ENCODE peak calls at places on chromosomes 2 and 18, in seven cellular contexts. One of them, this sample, is unnamed.

GRCh38 chr2:112021781-112022231 is 33.3 kb upstream of the TMEM87B start:
- DNase-seq in retina: no peak
- DNase-seq in dorsolateral prefrontal cortex: no peak
- DNase-seq in glomerular endothelial cell: no peak
- DNase-seq in naive B cell: no peak
- DNase-seq in spleen: no peak
- DNase-seq in mesendoderm: no peak
- DNase-seq in this sample: no peak

GRCh38 chr2:68336192-68336591 is 16.4 kb upstream of the CNRIP1 start:
- DNase-seq in retina: no peak
- DNase-seq in dorsolateral prefrontal cortex: no peak
- DNase-seq in glomerular endothelial cell: no peak
- DNase-seq in naive B cell: no peak
- DNase-seq in spleen: no peak
- DNase-seq in mesendoderm: no peak
- DNase-seq in this sample: peak; percentile 32

GRCh38 chr2:226794077-226794670 is 5.4 kb downstream of the IRS1 start:
- DNase-seq in retina: no peak
- DNase-seq in dorsolateral prefrontal cortex: no peak
- DNase-seq in glomerular endothelial cell: no peak
- DNase-seq in naive B cell: no peak
- DNase-seq in spleen: no peak
- DNase-seq in mesendoderm: no peak
- DNase-seq in this sample: no peak

GRCh38 chr2:191714925-191715324 is 37.0 kb downstream of the NABP1 start:
- DNase-seq in retina: peak; percentile 54
- DNase-seq in dorsolateral prefrontal cortex: no peak
- DNase-seq in glomerular endothelial cell: no peak
- DNase-seq in naive B cell: no peak
- DNase-seq in spleen: no peak
- DNase-seq in mesendoderm: no peak
- DNase-seq in this sample: no peak

GRCh38 chr2:38775097-38775920 is 2.7 kb upstream of the GEMIN6 start:
- DNase-seq in retina: no peak
- DNase-seq in dorsolateral prefrontal cortex: no peak
- DNase-seq in glomerular endothelial cell: no peak
- DNase-seq in naive B cell: no peak
- DNase-seq in spleen: no peak
- DNase-seq in mesendoderm: no peak
- DNase-seq in this sample: no peak

GRCh38 chr2:157173740-157174184 is 83.7 kb upstream of the GALNT5 start:
- DNase-seq in retina: no peak
- DNase-seq in dorsolateral prefrontal cortex: no peak
- DNase-seq in glomerular endothelial cell: peak; percentile 85
- DNase-seq in naive B cell: no peak
- DNase-seq in spleen: no peak
- DNase-seq in mesendoderm: no peak
- DNase-seq in this sample: peak; percentile 80

GRCh38 chr2:86622878-86623548 is 652 bp downstream of the RNF103 start:
- DNase-seq in retina: peak; percentile 82
- DNase-seq in dorsolateral prefrontal cortex: peak; percentile 35
- DNase-seq in glomerular endothelial cell: no peak
- DNase-seq in naive B cell: peak; percentile 68
- DNase-seq in spleen: peak; percentile 93
- DNase-seq in mesendoderm: no peak
- DNase-seq in this sample: peak; percentile 88

GRCh38 chr18:59416818-59417217 is 57.8 kb upstream of the LMAN1 start:
- DNase-seq in retina: no peak
- DNase-seq in dorsolateral prefrontal cortex: no peak
- DNase-seq in glomerular endothelial cell: no peak
- DNase-seq in naive B cell: no peak
- DNase-seq in spleen: no peak
- DNase-seq in mesendoderm: peak; percentile 37
- DNase-seq in this sample: no peak

GRCh38 chr18:9092665-9093064 is 9.8 kb upstream of the NDUFV2 start:
- DNase-seq in retina: no peak
- DNase-seq in dorsolateral prefrontal cortex: no peak
- DNase-seq in glomerular endothelial cell: no peak
- DNase-seq in naive B cell: no peak
- DNase-seq in spleen: no peak
- DNase-seq in mesendoderm: no peak
- DNase-seq in this sample: no peak

GRCh38 chr2:217038001-217038400 is 178.1 kb upstream of the TNP1 start:
- DNase-seq in retina: no peak
- DNase-seq in dorsolateral prefrontal cortex: no peak
- DNase-seq in glomerular endothelial cell: no peak
- DNase-seq in naive B cell: no peak
- DNase-seq in spleen: no peak
- DNase-seq in mesendoderm: no peak
- DNase-seq in this sample: no peak

GRCh38 chr2:213627054-213627710 is 342.9 kb downstream of the SPAG16 start:
- DNase-seq in retina: no peak
- DNase-seq in dorsolateral prefrontal cortex: no peak
- DNase-seq in glomerular endothelial cell: no peak
- DNase-seq in naive B cell: no peak
- DNase-seq in spleen: no peak
- DNase-seq in mesendoderm: no peak
- DNase-seq in this sample: no peak

GRCh38 chr18:39945076-39945475 is 2010.0 kb upstream of the PIK3C3 start:
- DNase-seq in retina: no peak
- DNase-seq in dorsolateral prefrontal cortex: no peak
- DNase-seq in glomerular endothelial cell: no peak
- DNase-seq in naive B cell: no peak
- DNase-seq in spleen: no peak
- DNase-seq in mesendoderm: no peak
- DNase-seq in this sample: no peak

GRCh38 chr2:223093436-223093839 is 41.4 kb downstream of the KCNE4 start:
- DNase-seq in retina: no peak
- DNase-seq in dorsolateral prefrontal cortex: no peak
- DNase-seq in glomerular endothelial cell: no peak
- DNase-seq in naive B cell: no peak
- DNase-seq in spleen: no peak
- DNase-seq in mesendoderm: peak; percentile 67
- DNase-seq in this sample: peak; percentile 71

GRCh38 chr2:13056259-13056843 is 339.6 kb downstream of the TRIB2 start:
- DNase-seq in retina: peak; percentile 10
- DNase-seq in dorsolateral prefrontal cortex: no peak
- DNase-seq in glomerular endothelial cell: peak; percentile 5
- DNase-seq in naive B cell: no peak
- DNase-seq in spleen: no peak
- DNase-seq in mesendoderm: peak; percentile 11
- DNase-seq in this sample: peak; percentile 30

GRCh38 chr2:240629968-240630770 is 4.9 kb downstream of the GPR35 start:
- DNase-seq in retina: no peak
- DNase-seq in dorsolateral prefrontal cortex: peak; percentile 18
- DNase-seq in glomerular endothelial cell: no peak
- DNase-seq in naive B cell: no peak
- DNase-seq in spleen: peak; percentile 70
- DNase-seq in mesendoderm: no peak
- DNase-seq in this sample: no peak

GRCh38 chr2:47520825-47521665 is 118.1 kb downstream of the MSH2 start:
- DNase-seq in retina: peak; percentile 91
- DNase-seq in dorsolateral prefrontal cortex: peak; percentile 57
- DNase-seq in glomerular endothelial cell: no peak
- DNase-seq in naive B cell: peak; percentile 87
- DNase-seq in spleen: peak; percentile 94
- DNase-seq in mesendoderm: no peak
- DNase-seq in this sample: peak; percentile 67

GRCh38 chr18:3449702-3450357 is at the start of gene TGIF1:
- DNase-seq in retina: peak; percentile 84
- DNase-seq in dorsolateral prefrontal cortex: peak; percentile 29
- DNase-seq in glomerular endothelial cell: no peak
- DNase-seq in naive B cell: peak; percentile 52
- DNase-seq in spleen: peak; percentile 93
- DNase-seq in mesendoderm: peak; percentile 95
- DNase-seq in this sample: peak; percentile 82

GRCh38 chr2:239887604-239888003 is 137.5 kb downstream of the NDUFA10 start:
- DNase-seq in retina: no peak
- DNase-seq in dorsolateral prefrontal cortex: no peak
- DNase-seq in glomerular endothelial cell: no peak
- DNase-seq in naive B cell: no peak
- DNase-seq in spleen: no peak
- DNase-seq in mesendoderm: no peak
- DNase-seq in this sample: no peak

GRCh38 chr18:12003894-12004293 is 22.6 kb downstream of the IMPA2 start:
- DNase-seq in retina: no peak
- DNase-seq in dorsolateral prefrontal cortex: no peak
- DNase-seq in glomerular endothelial cell: no peak
- DNase-seq in naive B cell: no peak
- DNase-seq in spleen: no peak
- DNase-seq in mesendoderm: no peak
- DNase-seq in this sample: no peak

GRCh38 chr2:62382122-62382521 is 123.9 kb downstream of the TMEM17 start:
- DNase-seq in retina: no peak
- DNase-seq in dorsolateral prefrontal cortex: no peak
- DNase-seq in glomerular endothelial cell: peak; percentile 48
- DNase-seq in naive B cell: no peak
- DNase-seq in spleen: no peak
- DNase-seq in mesendoderm: no peak
- DNase-seq in this sample: no peak

GRCh38 chr2:44786045-44786817 is 155.3 kb upstream of the SIX3 start:
- DNase-seq in retina: no peak
- DNase-seq in dorsolateral prefrontal cortex: no peak
- DNase-seq in glomerular endothelial cell: no peak
- DNase-seq in naive B cell: no peak
- DNase-seq in spleen: no peak
- DNase-seq in mesendoderm: no peak
- DNase-seq in this sample: no peak

GRCh38 chr18:11871501-11871900 is 20.3 kb downstream of the CHMP1B start:
- DNase-seq in retina: no peak
- DNase-seq in dorsolateral prefrontal cortex: no peak
- DNase-seq in glomerular endothelial cell: no peak
- DNase-seq in naive B cell: no peak
- DNase-seq in spleen: no peak
- DNase-seq in mesendoderm: no peak
- DNase-seq in this sample: no peak

GRCh38 chr2:134258684-134259408 is 5.0 kb downstream of the MGAT5 start:
- DNase-seq in retina: no peak
- DNase-seq in dorsolateral prefrontal cortex: peak; percentile 45
- DNase-seq in glomerular endothelial cell: no peak
- DNase-seq in naive B cell: no peak
- DNase-seq in spleen: no peak
- DNase-seq in mesendoderm: no peak
- DNase-seq in this sample: no peak

GRCh38 chr2:241015439-241015838 is 17.0 kb downstream of the SNED1 start:
- DNase-seq in retina: no peak
- DNase-seq in dorsolateral prefrontal cortex: no peak
- DNase-seq in glomerular endothelial cell: no peak
- DNase-seq in naive B cell: no peak
- DNase-seq in spleen: no peak
- DNase-seq in mesendoderm: no peak
- DNase-seq in this sample: no peak

GRCh38 chr2:25980951-25981350 is 1.3 kb downstream of the KIF3C start:
- DNase-seq in retina: no peak
- DNase-seq in dorsolateral prefrontal cortex: no peak
- DNase-seq in glomerular endothelial cell: no peak
- DNase-seq in naive B cell: no peak
- DNase-seq in spleen: no peak
- DNase-seq in mesendoderm: no peak
- DNase-seq in this sample: no peak

GRCh38 chr2:207166349-207167128 is 791 bp upstream of the KLF7 start:
- DNase-seq in retina: no peak
- DNase-seq in dorsolateral prefrontal cortex: peak; percentile 62
- DNase-seq in glomerular endothelial cell: no peak
- DNase-seq in naive B cell: peak; percentile 79
- DNase-seq in spleen: peak; percentile 94
- DNase-seq in mesendoderm: peak; percentile 92
- DNase-seq in this sample: peak; percentile 91

GRCh38 chr2:26904839-26905238 is 56.9 kb downstream of the DPYSL5 start:
- DNase-seq in retina: no peak
- DNase-seq in dorsolateral prefrontal cortex: no peak
- DNase-seq in glomerular endothelial cell: no peak
- DNase-seq in naive B cell: no peak
- DNase-seq in spleen: no peak
- DNase-seq in mesendoderm: no peak
- DNase-seq in this sample: no peak

GRCh38 chr18:62644773-62645172 is 70.6 kb upstream of the PHLPP1 start:
- DNase-seq in retina: no peak
- DNase-seq in dorsolateral prefrontal cortex: no peak
- DNase-seq in glomerular endothelial cell: no peak
- DNase-seq in naive B cell: no peak
- DNase-seq in spleen: no peak
- DNase-seq in mesendoderm: no peak
- DNase-seq in this sample: no peak